ENCODE peak calls at places on chromosomes 13 and 19, in seven cellular contexts. H is stimulated activated CD8-positive, alpha-beta memory T cell treated with anti-CD3 and anti-CD28 coated beads, Interleukin-2, amount 100 ng/mL, for 48 hours; X is AG04450; Z is HCEC 1CT; P is bronchial epithelial cell; N is neural crest cell; J is nephron progenitor cell. O is an unnamed sample.

GRCh38 chr19:45972081-45972943 is 1.4 kb downstream of the NOVA2 start:
- DNase-seq in J (no peak), Z (no peak), P (peak; percentile 15), N (no peak), H (no peak), X (no peak), O (no peak)

GRCh38 chr19:35267818-35268545 is 780 bp upstream of the USF2 start:
- DNase-seq in N (peak; percentile 53), P (peak; percentile 33), H (peak; percentile 71), J (peak; percentile 76), X (no peak), Z (peak; percentile 70), O (peak; percentile 75)

GRCh38 chr13:47232516-47232915 is 335.7 kb upstream of the HTR2A start:
- DNase-seq in J (no peak), X (no peak), H (no peak), Z (no peak), N (no peak), P (peak; percentile 45), O (no peak)

GRCh38 chr19:1445932-1446712 is 3.8 kb upstream of the APC2 start:
- DNase-seq in H (no peak), P (no peak), J (peak; percentile 77), X (no peak), Z (no peak), N (peak; percentile 73), O (peak; percentile 82)

GRCh38 chr19:38663957-38664502 is 16.6 kb downstream of the ACTN4 start:
- DNase-seq in Z (no peak), X (no peak), P (no peak), N (no peak), H (no peak), J (no peak), O (no peak)

GRCh38 chr19:1690570-1691307 is 38.3 kb upstream of the TCF3 start:
- DNase-seq in H (peak; percentile 69), X (no peak), N (peak; percentile 60), J (peak; percentile 85), Z (no peak), P (peak; percentile 25), O (peak; percentile 80)

GRCh38 chr13:27797228-27797624 is 4.9 kb downstream of the GSX1 start:
- DNase-seq in H (no peak), P (peak; percentile 20), Z (peak; percentile 32), N (peak; percentile 53), X (no peak), J (peak; percentile 77), O (peak; percentile 34)

GRCh38 chr19:24033962-24034342 is 53.0 kb upstream of the ZNF254 start:
- DNase-seq in J (peak; percentile 24), X (peak; percentile 21), Z (peak; percentile 57), H (peak; percentile 16), P (peak; percentile 62), N (peak; percentile 20), O (peak; percentile 27)

GRCh38 chr19:38009650-38010229 is 102.7 kb downstream of the SIPA1L3 start:
- DNase-seq in P (no peak), J (no peak), X (no peak), Z (no peak), H (no peak), N (no peak), O (no peak)

GRCh38 chr19:39924389-39924788 is 10.0 kb downstream of the FCGBP start:
- DNase-seq in Z (no peak), X (no peak), P (no peak), H (no peak), N (no peak), J (no peak), O (no peak)

GRCh38 chr13:20819715-20820114 is 46.0 kb upstream of the EEF1AKMT1 start:
- DNase-seq in H (no peak), X (no peak), P (no peak), N (no peak), Z (no peak), J (no peak), O (no peak)

GRCh38 chr13:23777571-23777870 is 111.7 kb downstream of the MIPEP start:
- DNase-seq in H (no peak), P (no peak), J (no peak), Z (no peak), N (no peak), X (no peak), O (no peak)

GRCh38 chr13:104436555-104436954 is 1370.3 kb upstream of the SLC10A2 start:
- DNase-seq in Z (no peak), J (no peak), H (no peak), P (no peak), X (no peak), N (no peak), O (no peak)

GRCh38 chr13:96090240-96091101 is 564 bp downstream of the HS6ST3 start:
- DNase-seq in J (peak; percentile 56), N (peak; percentile 14), X (no peak), Z (peak; percentile 9), P (no peak), H (no peak), O (peak; percentile 57)

GRCh38 chr13:72692884-72693514 is 34.4 kb downstream of the MZT1 start:
- DNase-seq in N (no peak), Z (no peak), P (no peak), X (no peak), H (no peak), J (no peak), O (no peak)

GRCh38 chr19:16640951-16641350 is 12.9 kb upstream of the MED26 start:
- DNase-seq in J (no peak), N (no peak), P (no peak), H (no peak), X (no peak), Z (no peak), O (no peak)

O was measured in BE2C.